ENCODE peak calls at places on chromosomes 3 and 15, in eight cellular contexts. G, M, R, V, Q, Y, F and Z are unnamed samples.

GRCh38 chr3:142904639-142905441 is 16.0 kb upstream of the PCOLCE2 start:
- DNase-seq in G (no peak), M (no peak), R (peak), V (no peak), Q (no peak), Y (peak), F (peak), Z (no peak)

GRCh38 chr15:47987908-47988532 is 132.8 kb upstream of the SLC24A5 start:
- DNase-seq in G (no peak), M (no peak), R (peak), V (no peak), Q (no peak), Y (no peak), F (no peak), Z (no peak)

GRCh38 chr3:20197775-20198174 is 11.8 kb upstream of the SGO1 start:
- DNase-seq in G (no peak), M (no peak), R (no peak), V (no peak), Q (no peak), Y (no peak), F (no peak), Z (no peak)

GRCh38 chr15:52318729-52319500 is 23.3 kb upstream of the MYO5C start:
- DNase-seq in G (no peak), M (no peak), R (no peak), V (no peak), Q (no peak), Y (no peak), F (peak), Z (no peak)

GRCh38 chr3:79361748-79362378 is 405.9 kb downstream of the ROBO1 start:
- DNase-seq in G (no peak), M (no peak), R (peak), V (no peak), Q (no peak), Y (no peak), F (no peak), Z (no peak)

GRCh38 chr3:118671192-118671591 is 363.5 kb downstream of the IGSF11 start:
- DNase-seq in G (no peak), M (no peak), R (no peak), V (no peak), Q (no peak), Y (no peak), F (no peak), Z (no peak)

GRCh38 chr15:62431391-62431790 is 266.3 kb upstream of the C2CD4B start:
- DNase-seq in G (no peak), M (no peak), R (no peak), V (no peak), Q (no peak), Y (no peak), F (no peak), Z (no peak)

GRCh38 chr15:55775316-55775715 is 32.4 kb upstream of the PRTG start:
- DNase-seq in G (no peak), M (no peak), R (peak), V (no peak), Q (no peak), Y (no peak), F (peak), Z (no peak)

GRCh38 chr3:53666026-53666425 is 171.6 kb downstream of the CACNA1D start:
- DNase-seq in G (no peak), M (no peak), R (no peak), V (no peak), Q (peak), Y (no peak), F (no peak), Z (no peak)

GRCh38 chr3:127717357-127718243 is 44.8 kb downstream of the ABTB1 start:
- DNase-seq in G (no peak), M (no peak), R (no peak), V (peak), Q (no peak), Y (no peak), F (no peak), Z (no peak)

GRCh38 chr15:63909819-63910437 is 76.2 kb upstream of the HERC1 start:
- DNase-seq in G (no peak), M (no peak), R (no peak), V (no peak), Q (no peak), Y (no peak), F (no peak), Z (no peak)

GRCh38 chr3:151316267-151316991 is at the start of gene GPR87:
- DNase-seq in G (no peak), M (no peak), R (peak), V (no peak), Q (no peak), Y (no peak), F (no peak), Z (no peak)

GRCh38 chr3:112303811-112304325 is 9.9 kb upstream of the SLC9C1 start:
- DNase-seq in G (no peak), M (no peak), R (peak), V (no peak), Q (no peak), Y (no peak), F (no peak), Z (no peak)

DNA sequence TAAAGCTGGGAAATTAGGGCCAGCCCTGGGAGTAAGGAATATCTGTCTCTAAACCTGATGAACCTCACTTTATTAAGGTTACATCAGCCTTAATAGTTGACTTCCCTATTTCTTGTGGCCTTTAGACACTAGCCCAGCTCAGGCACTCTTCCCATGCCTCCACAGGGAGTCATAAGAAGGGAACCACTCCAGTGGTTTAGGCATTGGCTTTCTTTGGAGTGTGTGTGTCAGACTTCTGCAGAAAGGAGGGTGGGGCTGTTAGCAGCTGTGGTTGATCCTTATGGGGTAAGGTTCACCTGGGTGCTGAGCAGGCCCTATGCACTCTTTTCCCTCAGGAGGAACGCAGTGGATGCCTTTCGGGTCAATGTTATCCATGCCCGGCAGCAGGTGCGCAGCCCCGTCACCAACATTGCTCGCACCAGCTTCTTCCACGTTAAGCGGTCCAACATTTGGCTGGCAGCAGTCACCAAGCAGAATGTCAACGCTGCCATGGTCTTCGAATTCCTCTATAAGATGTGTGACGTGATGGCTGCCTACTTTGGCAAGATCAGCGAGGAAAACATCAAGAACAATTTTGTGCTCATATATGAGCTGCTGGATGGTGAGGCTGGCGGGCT is 4.0 kb downstream of the AP2M1 start:
- DNase-seq in G (no peak), M (peak), R (no peak), V (no peak), Q (no peak), Y (no peak), F (peak), Z (no peak)
- H3K4me3 ChIP-seq in G (no peak), M (no peak), R (no peak), V (no peak), Q (no peak), Y (no peak), F (no peak), Z (no peak)

DNA sequence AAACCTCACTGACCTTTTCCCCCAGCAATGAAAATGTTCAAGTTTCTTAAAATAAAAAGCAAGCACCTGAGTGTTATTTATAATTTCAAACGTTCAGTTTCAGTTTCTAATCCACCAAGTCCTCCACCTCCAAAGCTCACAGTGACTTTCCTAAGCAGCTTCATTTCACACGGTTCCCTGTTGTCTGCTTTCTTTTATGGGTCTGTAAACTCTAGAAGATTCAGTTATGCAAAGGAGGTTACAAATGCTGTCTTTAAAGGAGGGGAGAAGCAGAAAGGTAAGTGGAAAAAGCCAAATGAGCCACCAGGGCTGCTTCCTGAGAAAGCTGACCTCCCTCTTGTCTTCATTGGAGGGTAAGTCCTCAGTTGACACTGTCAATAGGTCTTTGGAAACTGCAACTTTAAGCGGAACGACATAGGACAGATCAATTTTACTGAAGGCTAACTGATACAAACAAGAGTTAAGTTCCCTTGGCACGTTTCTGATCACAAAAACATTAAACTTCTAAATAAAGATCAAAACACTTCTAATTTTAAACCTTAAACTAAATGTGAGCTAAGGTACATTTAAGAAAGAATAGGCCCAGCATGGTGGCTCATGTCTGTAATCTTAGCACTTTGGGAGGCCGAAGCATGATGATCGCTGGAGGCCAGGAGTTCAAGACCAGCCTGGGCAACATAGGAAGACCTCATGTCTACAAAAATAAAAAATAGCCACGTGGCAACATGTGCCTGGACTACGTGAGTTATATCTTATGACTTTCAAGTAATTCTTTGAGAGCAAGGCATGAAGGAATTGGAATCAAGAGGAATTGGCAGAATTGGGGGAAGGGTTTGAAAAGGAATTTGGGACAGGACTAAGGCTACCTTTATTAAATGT is 151.9 kb upstream of the UBE2E1 start:
- DNase-seq in G (no peak), M (no peak), R (no peak), V (no peak), Q (no peak), Y (no peak), F (no peak), Z (no peak)
- TF ChIP-seq POLR2AphosphoS5 in G (no peak), M (no peak), R (no peak), V (no peak), Q (no peak), Y (no peak), F (no peak), Z (no peak)

GRCh38 chr3:87088984-87089841 is 98.3 kb upstream of the VGLL3 start:
- DNase-seq in G (no peak), M (peak), R (peak), V (peak), Q (no peak), Y (peak), F (peak), Z (no peak)
- H3K4me3 ChIP-seq in G (peak), M (peak), R (peak), V (peak), Q (peak), Y (peak), F (peak), Z (peak)

GRCh38 chr15:23073890-23074631 is 34.7 kb upstream of the TUBGCP5 start:
- DNase-seq in G (peak), M (no peak), R (no peak), V (no peak), Q (no peak), Y (no peak), F (peak), Z (no peak)
- TF ChIP-seq POLR2AphosphoS5 in G (no peak), M (no peak), R (no peak), V (no peak), Q (no peak), Y (no peak), F (no peak), Z (no peak)

GRCh38 chr3:10814623-10815022 is 1.4 kb upstream of the SLC6A11 start:
- DNase-seq in G (no peak), M (no peak), R (no peak), V (no peak), Q (no peak), Y (no peak), F (no peak), Z (peak)

GRCh38 chr3:10815487-10815886 is 541 bp upstream of the SLC6A11 start:
- DNase-seq in G (no peak), M (no peak), R (no peak), V (no peak), Q (no peak), Y (no peak), F (no peak), Z (no peak)

GRCh38 chr3:10817506-10817905 is 1.5 kb downstream of the SLC6A11 start:
- DNase-seq in G (no peak), M (no peak), R (no peak), V (no peak), Q (no peak), Y (no peak), F (no peak), Z (peak)

GRCh38 chr3:10816019-10816862 is at the start of gene SLC6A11:
- DNase-seq in G (no peak), M (no peak), R (peak), V (no peak), Q (no peak), Y (no peak), F (no peak), Z (no peak)

GRCh38 chr3:10816863-10817253 is 830 bp downstream of the SLC6A11 start:
- DNase-seq in G (no peak), M (no peak), R (no peak), V (no peak), Q (no peak), Y (no peak), F (no peak), Z (no peak)
- H3K4me3 ChIP-seq in G (peak), M (no peak), R (peak), V (peak), Q (no peak), Y (no peak), F (no peak), Z (no peak)

GRCh38 chr3:49724586-49724985 is 835 bp upstream of the GMPPB start:
- DNase-seq in G (no peak), M (peak), R (peak), V (peak), Q (no peak), Y (no peak), F (peak), Z (no peak)

GRCh38 chr3:49723301-49723630 is 485 bp downstream of the GMPPB start:
- DNase-seq in G (peak), M (peak), R (peak), V (peak), Q (no peak), Y (peak), F (peak), Z (peak)

GRCh38 chr3:49721861-49722781 is 1.6 kb downstream of the GMPPB start:
- DNase-seq in G (peak), M (peak), R (no peak), V (no peak), Q (no peak), Y (no peak), F (peak), Z (no peak)

GRCh38 chr3:49722896-49723295 is 855 bp downstream of the GMPPB start:
- DNase-seq in G (peak), M (no peak), R (no peak), V (peak), Q (no peak), Y (no peak), F (no peak), Z (no peak)

GRCh38 chr3:49723631-49724551 is at the start of gene GMPPB:
- DNase-seq in G (peak), M (peak), R (peak), V (peak), Q (peak), Y (peak), F (peak), Z (peak)
- TF ChIP-seq POLR2AphosphoS5 in G (peak), M (peak), R (peak), V (peak), Q (peak), Y (peak), F (peak), Z (peak)

GRCh38 chr3:98114264-98114663 is 16.3 kb upstream of the OR5H1 start:
- DNase-seq in G (no peak), M (no peak), R (peak), V (no peak), Q (no peak), Y (no peak), F (no peak), Z (no peak)

GRCh38 chr3:98108162-98108561 is 21.2 kb downstream of the OR5AC2 start:
- DNase-seq in G (no peak), M (no peak), R (no peak), V (no peak), Q (no peak), Y (no peak), F (no peak), Z (no peak)

GRCh38 chr3:98110191-98110908 is 20.2 kb upstream of the OR5H1 start:
- DNase-seq in G (no peak), M (no peak), R (peak), V (no peak), Q (no peak), Y (no peak), F (no peak), Z (no peak)

GRCh38 chr3:98115717-98116116 is 14.8 kb upstream of the OR5H1 start:
- DNase-seq in G (no peak), M (no peak), R (no peak), V (no peak), Q (no peak), Y (no peak), F (no peak), Z (no peak)

DNA sequence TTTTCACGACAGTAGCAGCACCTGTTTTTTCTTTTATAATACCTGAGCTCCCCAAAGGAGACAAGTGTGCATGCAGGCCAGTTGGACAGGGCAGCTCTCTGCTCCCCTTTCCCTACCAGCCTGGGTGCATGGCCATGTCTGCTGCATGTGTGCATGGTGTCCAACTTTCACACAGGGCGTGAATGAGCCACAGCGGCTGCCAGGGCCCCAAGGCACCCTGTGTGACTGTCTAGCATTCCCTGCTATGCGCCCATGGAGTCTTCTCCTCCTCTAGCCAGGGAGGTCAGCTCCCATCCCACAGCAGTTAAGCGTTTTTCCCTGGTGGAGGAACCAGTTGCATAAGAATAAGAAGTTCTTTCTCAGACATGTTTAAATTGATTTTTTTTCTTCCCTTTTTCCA is 20.7 kb upstream of the OR5H1 start:
- DNase-seq in G (no peak), M (no peak), R (no peak), V (no peak), Q (no peak), Y (no peak), F (no peak), Z (no peak)
- H3K4me3 ChIP-seq in G (no peak), M (no peak), R (no peak), V (no peak), Q (no peak), Y (no peak), F (no peak), Z (no peak)

DNA sequence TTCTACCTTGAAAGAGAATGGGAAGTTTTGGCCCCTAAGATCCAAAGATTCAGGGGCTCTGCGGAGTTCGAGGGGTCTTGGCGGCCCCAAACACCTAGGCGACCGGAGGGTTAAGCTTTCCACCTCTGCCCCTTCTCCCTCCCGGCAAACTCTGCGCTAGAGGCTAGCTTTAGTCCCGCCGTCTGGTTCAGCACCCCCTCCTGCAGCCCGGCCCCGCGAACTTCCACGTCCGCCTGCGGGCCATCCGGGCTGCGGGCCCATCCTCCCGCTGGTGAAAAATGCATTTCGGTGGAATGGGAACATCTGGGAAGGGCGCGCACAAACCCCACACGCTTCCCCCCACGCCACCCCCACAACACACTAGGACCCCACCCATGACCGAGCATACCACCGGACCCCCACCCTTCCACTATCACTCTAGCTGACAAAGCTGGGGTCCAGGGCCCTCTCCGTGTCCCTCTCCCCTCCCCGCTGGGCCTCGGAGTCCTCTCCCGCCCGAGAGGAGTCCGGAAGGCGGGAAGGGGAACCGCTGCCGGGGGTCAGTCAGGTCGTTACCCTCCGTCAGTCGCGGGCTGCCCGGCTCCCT is 1.0 kb downstream of the SHOX2 start:
- DNase-seq in G (no peak), M (no peak), R (peak), V (peak), Q (no peak), Y (no peak), F (no peak), Z (no peak)
- TF ChIP-seq POLR2AphosphoS5 in G (no peak), M (no peak), R (no peak), V (no peak), Q (no peak), Y (no peak), F (no peak), Z (no peak)

DNA sequence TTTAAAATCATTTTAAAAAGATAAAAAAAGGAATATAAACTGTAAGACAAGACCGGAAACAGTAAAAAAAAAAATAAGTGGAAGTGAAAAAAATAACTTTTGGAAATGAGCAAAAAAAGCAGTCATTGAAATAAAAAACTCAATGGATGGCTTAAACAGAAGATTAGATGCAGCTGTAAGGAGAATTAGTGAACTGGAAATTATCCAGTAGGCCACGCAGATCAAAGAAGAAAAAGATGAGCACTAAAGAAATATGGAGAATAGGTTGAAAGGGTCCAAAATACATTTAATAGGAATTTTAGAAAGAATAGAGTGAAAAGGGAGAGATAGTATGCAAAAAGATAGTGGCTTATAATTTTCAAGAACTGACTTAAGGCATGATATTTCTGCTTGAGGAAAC is 47.0 kb downstream of the STARD5 start:
- DNase-seq in G (no peak), M (no peak), R (peak), V (no peak), Q (no peak), Y (no peak), F (no peak), Z (no peak)
- H3K4me3 ChIP-seq in G (no peak), M (no peak), R (no peak), V (no peak), Q (no peak), Y (no peak), F (no peak), Z (no peak)

GRCh38 chr3:52231502-52232278 is 6.2 kb upstream of the TLR9 start:
- DNase-seq in G (peak), M (no peak), R (peak), V (no peak), Q (no peak), Y (peak), F (peak), Z (no peak)
- TF ChIP-seq POLR2AphosphoS5 in G (no peak), M (peak), R (no peak), V (peak), Q (peak), Y (no peak), F (no peak), Z (peak)